ENCODE peak calls at places on chromosomes 5 and 9, in seven cellular contexts. B is activated CD8-positive, alpha-beta T cell treated with anti-CD3 and anti-CD28 coated beads, Interleukin-2, amount 10 ng/mL, durations not matched to agents 7 days and 5 days; T is GM04504; Z is amniotic epithelial cell; H is T-helper 9 cell; M is RCC 7860; O is activated CD8-positive, alpha-beta memory T cell treated with anti-CD3 and anti-CD28 coated beads for 48 hours. R is an unnamed sample.

GRCh38 chr5:180825768-180826525 is 23.3 kb upstream of the MGAT1 start:
- DNase-seq in O (no peak), B (no peak), M (peak), T (peak), H (no peak), Z (peak), R (peak)

GRCh38 chr5:142626056-142626455 is 59.8 kb downstream of the FGF1 start:
- DNase-seq in H (no peak), T (no peak), B (no peak), O (no peak), M (no peak), Z (no peak), R (no peak)

GRCh38 chr9:90770339-90770738 is 31.3 kb upstream of the SYK start:
- DNase-seq in M (no peak), O (no peak), H (no peak), T (no peak), B (no peak), Z (no peak), R (no peak)

GRCh38 chr9:126915281-126915816 is 767 bp downstream of the RALGPS1 start:
- DNase-seq in T (no peak), M (no peak), O (no peak), H (peak), Z (no peak), B (peak), R (no peak)

GRCh38 chr5:1374680-1375055 is 29.8 kb upstream of the CLPTM1L start:
- DNase-seq in M (no peak), H (no peak), B (no peak), Z (no peak), O (no peak), T (no peak), R (peak)

GRCh38 chr9:84397822-84398221 is 57.3 kb upstream of the SLC28A3 start:
- DNase-seq in Z (peak), T (peak), B (no peak), M (no peak), O (no peak), H (no peak), R (peak)

GRCh38 chr5:72123764-72124163 is 16.5 kb downstream of the MAP1B start:
- DNase-seq in T (no peak), O (no peak), M (no peak), H (no peak), Z (no peak), B (no peak), R (no peak)

GRCh38 chr5:141524604-141525597 is 36.0 kb downstream of the PCDHGC5 start:
- DNase-seq in B (peak), T (peak), M (peak), O (peak), H (peak), Z (peak), R (peak)

GRCh38 chr5:24642022-24642421 is 2.8 kb downstream of the CDH10 start:
- DNase-seq in H (no peak), Z (no peak), O (no peak), T (no peak), M (peak), B (no peak), R (no peak)

GRCh38 chr5:44774279-44774880 is 34.4 kb upstream of the MRPS30 start:
- DNase-seq in B (no peak), T (peak), O (no peak), H (no peak), M (peak), Z (peak), R (no peak)

GRCh38 chr5:134142088-134142487 is 27.6 kb downstream of the TCF7 start:
- DNase-seq in O (no peak), B (peak), H (no peak), M (no peak), T (no peak), Z (no peak), R (no peak)

GRCh38 chr5:176441921-176442323 is 6.3 kb upstream of the FAF2 start:
- DNase-seq in H (no peak), O (no peak), B (no peak), T (no peak), Z (no peak), M (peak), R (peak)

GRCh38 chr9:11973011-11973410 is 720.2 kb upstream of the TYRP1 start:
- DNase-seq in Z (peak), H (no peak), M (no peak), T (no peak), B (no peak), O (no peak), R (no peak)

GRCh38 chr5:110086658-110087388 is 397.1 kb downstream of the MAN2A1 start:
- DNase-seq in B (peak), H (no peak), T (peak), O (no peak), Z (peak), M (peak), R (peak)

GRCh38 chr5:166582416-166582815 is 1709.0 kb upstream of the WWC1 start:
- DNase-seq in T (no peak), Z (peak), H (no peak), O (no peak), M (no peak), B (no peak), R (no peak)

GRCh38 chr9:68637020-68637419 is 68.0 kb upstream of the PIP5K1B start:
- DNase-seq in H (no peak), O (no peak), Z (no peak), B (no peak), T (no peak), M (no peak), R (no peak)